ENCODE peak calls at places on chromosomes 12 and 14, in five cellular contexts. P is neural progenitor cell, Q is Peyer's patch, L is spleen, M is astrocyte. X is an unnamed sample.
A peak's percentile ranks its signal among the peaks of the same experiment; 100 is the strongest.

GRCh38 chr14:75542585-75543091 is 20.4 kb downstream of the BATF start:
- DNase-seq in L (peak; percentile 96), M (peak; percentile 10), Q (peak; percentile 75), P (no peak), X (no peak)

GRCh38 chr12:71160585-71160984 is 2.8 kb upstream of the TSPAN8 start:
- DNase-seq in M (peak; percentile 5), P (no peak), L (no peak), Q (no peak), X (peak; percentile 22)

GRCh38 chr12:38258411-38258810 is 58.2 kb upstream of the ALG10B start:
- DNase-seq in P (no peak), L (no peak), Q (no peak), M (no peak), X (no peak)

GRCh38 chr12:132178801-132179401 is 34.6 kb downstream of the NOC4L start:
- DNase-seq in M (no peak), Q (peak; percentile 31), P (peak; percentile 31), L (peak; percentile 74), X (no peak)

GRCh38 chr14:54533100-54533499 is 23.4 kb downstream of the CGRRF1 start:
- DNase-seq in M (no peak), P (peak; percentile 43), L (no peak), Q (no peak), X (no peak)

GRCh38 chr12:101935769-101936741 is 58.7 kb downstream of the DRAM1 start:
- DNase-seq in L (no peak), Q (no peak), P (no peak), M (peak; percentile 97), X (peak; percentile 99)

GRCh38 chr14:70045715-70046535 is 142.8 kb downstream of the SLC8A3 start:
- DNase-seq in Q (no peak), L (no peak), M (peak; percentile 2), P (peak; percentile 84), X (peak; percentile 44)

GRCh38 chr12:59149995-59150642 is 229.8 kb upstream of the LRIG3 start:
- DNase-seq in Q (no peak), M (peak; percentile 70), L (no peak), P (peak; percentile 91), X (peak; percentile 62)

GRCh38 chr12:113142173-113142885 is 6.8 kb upstream of the RASAL1 start:
- DNase-seq in M (no peak), P (no peak), L (peak; percentile 76), Q (peak; percentile 27), X (no peak)

GRCh38 chr12:116538076-116538591 is 21.0 kb upstream of the MAP1LC3B2 start:
- DNase-seq in P (no peak), L (no peak), M (no peak), Q (no peak), X (no peak)

GRCh38 chr12:99498756-99499155 is 148.8 kb upstream of the GARIN6 start:
- DNase-seq in Q (no peak), L (no peak), P (no peak), M (peak; percentile 92), X (peak; percentile 96)

GRCh38 chr12:40248585-40249297 is 23.9 kb downstream of the LRRK2 start:
- DNase-seq in P (no peak), M (peak; percentile 12), Q (no peak), L (no peak), X (peak; percentile 74)

DNA sequence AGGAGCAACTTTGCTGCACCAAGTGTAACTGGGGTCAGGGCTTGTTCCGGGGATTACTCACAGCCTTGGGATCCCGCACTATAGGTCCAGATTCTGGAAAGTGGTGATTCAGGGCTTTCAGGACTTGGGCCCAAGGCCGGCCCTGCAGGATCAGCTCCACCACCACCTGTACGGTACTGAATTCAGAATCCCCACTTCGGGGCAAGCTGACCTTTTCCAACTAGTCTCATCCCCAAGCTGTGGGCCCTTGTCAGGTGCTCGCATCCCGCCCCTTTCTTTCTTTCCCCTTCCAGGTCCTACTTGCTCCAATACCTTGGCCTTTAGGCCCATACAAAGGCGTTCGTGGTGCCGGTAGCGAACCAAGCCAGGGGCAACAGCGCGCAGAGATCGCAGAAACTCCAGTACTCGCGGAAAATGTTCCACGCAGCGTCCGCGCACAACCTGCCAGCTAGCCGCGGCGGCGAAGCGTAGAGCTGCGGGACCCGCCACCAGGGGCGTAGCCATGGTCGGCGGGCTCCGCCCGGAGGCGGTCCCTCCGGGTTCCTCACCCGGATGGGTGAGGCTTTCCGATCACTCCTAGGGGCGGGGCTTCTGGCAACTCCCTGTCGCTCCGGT is 487 bp downstream of the TINF2 start:
- DNase-seq in P (peak; percentile 98), M (peak; percentile 39), Q (peak; percentile 91), L (peak; percentile 99), X (peak; percentile 90)
- H3K4me1 ChIP-seq in P (peaks cover 3% of the 10 kb centered on the region), M (peaks cover 30% of the 10 kb centered on the region), Q (no peaks in the 10 kb centered on the region), L (peaks cover 78% of the 10 kb centered on the region), X (no peaks in the 10 kb centered on the region)

DNA sequence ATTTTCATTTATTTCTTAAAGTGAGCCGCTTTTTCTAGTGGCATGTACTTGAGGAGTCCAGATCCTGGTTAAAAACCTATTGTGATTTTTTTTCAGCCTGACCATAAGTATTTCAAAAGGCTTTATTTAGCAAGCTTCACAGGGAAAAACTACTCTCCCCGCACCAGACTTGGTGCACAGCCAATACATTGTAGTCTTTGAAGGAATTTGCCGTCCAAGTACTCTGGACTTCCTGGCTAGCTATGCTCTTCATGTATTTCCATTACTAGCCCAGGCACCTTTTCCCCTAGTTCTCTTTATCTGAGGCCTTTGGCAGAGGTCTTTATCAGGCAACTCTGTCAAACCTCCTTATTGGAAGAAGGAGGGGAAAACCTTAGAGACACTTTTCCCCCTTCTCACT is 234.7 kb downstream of the CCDC91 start:
- DNase-seq in Q (no peak), L (no peak), M (peak; percentile 91), P (peak; percentile 1), X (no peak)
- H3K4me1 ChIP-seq in Q (no peaks in the 10 kb centered on the region), L (no peaks in the 10 kb centered on the region), M (no peaks in the 10 kb centered on the region), P (no peaks in the 10 kb centered on the region), X (no peaks in the 10 kb centered on the region)

DNA sequence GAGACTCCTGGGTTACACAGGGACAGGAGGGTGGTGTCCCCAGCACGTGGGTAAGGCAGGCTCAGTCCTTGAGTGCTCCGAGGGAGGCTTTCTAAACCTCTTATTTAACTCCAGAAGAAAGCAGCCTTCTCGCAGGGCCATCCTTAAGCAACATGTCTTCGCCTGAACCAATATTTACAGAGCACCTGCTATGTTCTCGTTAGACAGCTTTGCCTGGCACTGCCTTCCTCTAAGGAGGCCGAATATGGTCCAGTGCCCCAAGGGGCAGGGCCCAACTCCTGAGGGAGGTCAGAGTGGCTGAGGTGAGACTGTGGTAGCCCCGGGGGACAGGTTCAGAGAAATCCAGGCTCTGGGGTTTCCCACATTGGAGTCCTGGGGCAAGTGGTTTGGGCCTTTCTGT is 2.1 kb upstream of the SCARB1 start:
- DNase-seq in P (no peak), Q (no peak), M (no peak), L (no peak), X (no peak)
- H3K4me1 ChIP-seq in P (peaks cover 13% of the 10 kb centered on the region), Q (no peaks in the 10 kb centered on the region), M (peaks cover 21% of the 10 kb centered on the region), L (peaks cover 70% of the 10 kb centered on the region), X (peaks cover 7% of the 10 kb centered on the region)

DNA sequence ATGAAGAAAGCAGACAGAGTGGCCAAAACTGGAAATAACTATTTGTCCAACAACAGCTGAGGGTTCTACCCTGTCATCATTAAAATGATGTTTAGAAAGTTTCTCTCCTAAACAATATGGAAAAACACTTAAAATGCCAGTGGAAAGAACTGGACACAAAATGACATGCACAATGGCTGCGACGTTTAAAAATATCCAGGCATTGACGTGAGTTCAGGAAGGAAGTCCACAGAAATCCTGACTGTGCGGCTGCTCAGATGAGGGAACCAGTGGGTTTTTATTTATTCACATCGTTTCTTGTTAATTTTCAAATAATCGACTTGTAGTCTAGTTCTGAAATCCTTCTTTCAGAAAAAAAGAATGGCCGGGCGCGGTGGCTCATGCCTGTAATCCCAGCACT is 58.3 kb downstream of the CCNK start:
- DNase-seq in M (no peak), Q (no peak), L (no peak), P (no peak), X (no peak)
- H3K4me1 ChIP-seq in M (peaks cover 39% of the 10 kb centered on the region), Q (no peaks in the 10 kb centered on the region), L (peaks cover 72% of the 10 kb centered on the region), P (peaks cover 73% of the 10 kb centered on the region), X (peaks cover 12% of the 10 kb centered on the region)